ENCODE peak calls at places on chromosomes 12 and 14, in four cellular contexts. One of them, this sample, is unnamed.

GRCh38 chr12:132686831-132687210 is 321 bp downstream of the POLE start:
- DNase-seq in upper lobe of left lung: no peak
- DNase-seq in HCT116: no peak
- DNase-seq in K562: peak
- DNase-seq in this sample: no peak

GRCh38 chr12:127621366-127621765 is 645.6 kb upstream of the TMEM132C start:
- DNase-seq in K562: no peak
- DNase-seq in upper lobe of left lung: no peak
- DNase-seq in HCT116: no peak
- DNase-seq in this sample: no peak

GRCh38 chr14:30551460-30551859 is 7.5 kb upstream of the G2E3 start:
- DNase-seq in HCT116: no peak
- DNase-seq in K562: no peak
- DNase-seq in upper lobe of left lung: no peak
- DNase-seq in this sample: no peak

GRCh38 chr12:78101946-78102635 is 271.4 kb downstream of the NAV3 start:
- DNase-seq in upper lobe of left lung: no peak
- DNase-seq in HCT116: peak
- DNase-seq in K562: no peak
- DNase-seq in this sample: no peak

GRCh38 chr14:104037903-104038302 is 47.6 kb upstream of the ASPG start:
- DNase-seq in upper lobe of left lung: no peak
- DNase-seq in HCT116: no peak
- DNase-seq in K562: no peak
- DNase-seq in this sample: no peak

GRCh38 chr12:14618990-14619389 is 51.3 kb upstream of the PLBD1 start:
- DNase-seq in HCT116: no peak
- DNase-seq in upper lobe of left lung: no peak
- DNase-seq in K562: no peak
- DNase-seq in this sample: no peak

GRCh38 chr14:94904636-94905035 is 134.7 kb upstream of the GSC start:
- DNase-seq in K562: no peak
- DNase-seq in upper lobe of left lung: no peak
- DNase-seq in HCT116: no peak
- DNase-seq in this sample: no peak

GRCh38 chr14:25411933-25412757 is 362.2 kb upstream of the STXBP6 start:
- DNase-seq in K562: no peak
- DNase-seq in HCT116: no peak
- DNase-seq in upper lobe of left lung: no peak
- DNase-seq in this sample: no peak

GRCh38 chr12:16600525-16600924 is 5.4 kb downstream of the LMO3 start:
- DNase-seq in K562: no peak
- DNase-seq in upper lobe of left lung: peak
- DNase-seq in HCT116: no peak
- DNase-seq in this sample: no peak

GRCh38 chr14:67622675-67623074 is 3.0 kb downstream of the ARG2 start:
- DNase-seq in K562: peak
- DNase-seq in upper lobe of left lung: peak
- DNase-seq in HCT116: no peak
- DNase-seq in this sample: no peak

GRCh38 chr12:39412210-39412609 is 30.7 kb downstream of the KIF21A start:
- DNase-seq in HCT116: no peak
- DNase-seq in upper lobe of left lung: no peak
- DNase-seq in K562: no peak
- DNase-seq in this sample: no peak

GRCh38 chr12:108724054-108724889 is 7.0 kb downstream of the CORO1C start:
- DNase-seq in HCT116: no peak
- DNase-seq in upper lobe of left lung: peak
- DNase-seq in K562: peak
- DNase-seq in this sample: no peak

GRCh38 chr12:96766232-96766631 is 140.8 kb upstream of the NEDD1 start:
- DNase-seq in K562: no peak
- DNase-seq in HCT116: no peak
- DNase-seq in upper lobe of left lung: no peak
- DNase-seq in this sample: no peak

GRCh38 chr14:61516957-61517356 is 178.4 kb upstream of the HIF1A start:
- DNase-seq in HCT116: no peak
- DNase-seq in upper lobe of left lung: no peak
- DNase-seq in K562: no peak
- DNase-seq in this sample: no peak

GRCh38 chr12:108338915-108339657 is at the start of gene CMKLR1:
- DNase-seq in K562: peak
- DNase-seq in HCT116: no peak
- DNase-seq in upper lobe of left lung: peak
- DNase-seq in this sample: peak

GRCh38 chr12:43066471-43066870 is 476.9 kb upstream of the PRICKLE1 start:
- DNase-seq in HCT116: no peak
- DNase-seq in K562: no peak
- DNase-seq in upper lobe of left lung: no peak
- DNase-seq in this sample: no peak

GRCh38 chr12:67760586-67761275 is 112.2 kb downstream of the DYRK2 start:
- DNase-seq in K562: no peak
- DNase-seq in HCT116: no peak
- DNase-seq in upper lobe of left lung: no peak
- DNase-seq in this sample: no peak

GRCh38 chr12:2644678-2645405 is 149.9 kb upstream of the FKBP4 start:
- DNase-seq in upper lobe of left lung: no peak
- DNase-seq in HCT116: no peak
- DNase-seq in K562: no peak
- DNase-seq in this sample: no peak

GRCh38 chr12:117679776-117680175 is 289.0 kb downstream of the KSR2 start:
- DNase-seq in HCT116: no peak
- DNase-seq in upper lobe of left lung: no peak
- DNase-seq in K562: no peak
- DNase-seq in this sample: no peak

GRCh38 chr12:75978677-75979076 is 52.9 kb downstream of the PHLDA1 start:
- DNase-seq in upper lobe of left lung: no peak
- DNase-seq in HCT116: no peak
- DNase-seq in K562: no peak
- DNase-seq in this sample: no peak

GRCh38 chr12:7078163-7078562 is 14.1 kb downstream of the C1R start:
- DNase-seq in HCT116: no peak
- DNase-seq in upper lobe of left lung: no peak
- DNase-seq in K562: no peak
- DNase-seq in this sample: no peak

GRCh38 chr14:102870994-102871831 is 51.2 kb upstream of the AMN start:
- DNase-seq in upper lobe of left lung: peak
- DNase-seq in K562: no peak
- DNase-seq in HCT116: no peak
- DNase-seq in this sample: no peak

GRCh38 chr12:39081910-39082309 is 176.5 kb upstream of the CPNE8 start:
- DNase-seq in upper lobe of left lung: no peak
- DNase-seq in HCT116: no peak
- DNase-seq in K562: no peak
- DNase-seq in this sample: no peak

GRCh38 chr12:16611146-16611545 is 5.2 kb upstream of the LMO3 start:
- DNase-seq in K562: no peak
- DNase-seq in upper lobe of left lung: no peak
- DNase-seq in HCT116: no peak
- DNase-seq in this sample: no peak

GRCh38 chr14:94110552-94111181 is at the start of gene IFI27:
- DNase-seq in K562: peak
- DNase-seq in upper lobe of left lung: peak
- DNase-seq in HCT116: no peak
- DNase-seq in this sample: no peak

GRCh38 chr12:93762059-93762719 is 85.0 kb downstream of the CRADD start:
- DNase-seq in upper lobe of left lung: no peak
- DNase-seq in K562: no peak
- DNase-seq in HCT116: no peak
- DNase-seq in this sample: no peak

GRCh38 chr14:49858383-49858782 is 5.8 kb upstream of the NEMF start:
- DNase-seq in HCT116: no peak
- DNase-seq in upper lobe of left lung: no peak
- DNase-seq in K562: peak
- DNase-seq in this sample: no peak

GRCh38 chr14:38882533-38882932 is 220.5 kb downstream of the SEC23A start:
- DNase-seq in HCT116: no peak
- DNase-seq in K562: no peak
- DNase-seq in upper lobe of left lung: no peak
- DNase-seq in this sample: no peak

GRCh38 chr12:26338574-26339572 is 143.5 kb downstream of the SSPN start:
- DNase-seq in K562: no peak
- DNase-seq in upper lobe of left lung: no peak
- DNase-seq in HCT116: peak
- DNase-seq in this sample: no peak

GRCh38 chr12:27009926-27010325 is 4.3 kb downstream of the TM7SF3 start:
- DNase-seq in K562: no peak
- DNase-seq in upper lobe of left lung: no peak
- DNase-seq in HCT116: no peak
- DNase-seq in this sample: no peak

GRCh38 chr12:26833692-26834168 is 736 bp upstream of the ITPR2 start:
- DNase-seq in K562: peak
- DNase-seq in upper lobe of left lung: peak
- DNase-seq in HCT116: no peak
- DNase-seq in this sample: no peak

GRCh38 chr14:23464700-23465099 is 4.8 kb upstream of the NGDN start:
- DNase-seq in HCT116: no peak
- DNase-seq in upper lobe of left lung: no peak
- DNase-seq in K562: no peak
- DNase-seq in this sample: no peak

GRCh38 chr12:56998316-56998715 is 8.0 kb downstream of the ZBTB39 start:
- DNase-seq in K562: no peak
- DNase-seq in HCT116: no peak
- DNase-seq in upper lobe of left lung: no peak
- DNase-seq in this sample: no peak

GRCh38 chr12:44616385-44616784 is 259.7 kb downstream of the NELL2 start:
- DNase-seq in upper lobe of left lung: no peak
- DNase-seq in K562: no peak
- DNase-seq in HCT116: no peak
- DNase-seq in this sample: no peak

GRCh38 chr12:55727643-55728184 is 1.1 kb downstream of the CD63 start:
- DNase-seq in upper lobe of left lung: peak
- DNase-seq in K562: peak
- DNase-seq in HCT116: no peak
- DNase-seq in this sample: peak

GRCh38 chr12:33994857-33995808 is 27.2 kb upstream of the ALG10 start:
- DNase-seq in upper lobe of left lung: no peak
- DNase-seq in HCT116: no peak
- DNase-seq in K562: no peak
- DNase-seq in this sample: no peak

GRCh38 chr14:51310453-51311074 is 70.5 kb downstream of the TMX1 start:
- DNase-seq in HCT116: no peak
- DNase-seq in K562: no peak
- DNase-seq in upper lobe of left lung: no peak
- DNase-seq in this sample: no peak

GRCh38 chr14:101458536-101459391 is 102.5 kb upstream of the DIO3 start:
- DNase-seq in K562: no peak
- DNase-seq in upper lobe of left lung: no peak
- DNase-seq in HCT116: no peak
- DNase-seq in this sample: peak

GRCh38 chr12:81492131-81492720 is 266.9 kb downstream of the PPFIA2 start:
- DNase-seq in upper lobe of left lung: no peak
- DNase-seq in HCT116: no peak
- DNase-seq in K562: no peak
- DNase-seq in this sample: no peak

DNA sequence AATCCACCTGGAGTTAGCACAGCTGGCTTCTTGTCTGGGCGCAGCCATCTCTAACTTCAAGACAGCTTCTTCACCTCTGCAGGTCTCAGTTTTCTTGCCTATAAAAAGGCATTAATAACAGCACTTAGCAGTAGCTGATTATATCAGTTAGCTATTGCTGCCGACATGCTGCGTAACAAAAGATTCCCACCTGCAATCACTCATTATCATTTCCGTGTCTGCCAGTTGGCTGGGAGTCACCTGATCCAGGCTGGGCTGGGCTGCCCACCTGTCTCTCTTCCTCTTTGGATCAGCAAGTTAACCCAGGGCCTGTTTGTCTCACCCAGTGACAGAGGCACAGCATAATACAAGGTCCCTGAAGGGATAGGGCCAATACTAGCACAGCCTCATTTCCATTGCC is 109.7 kb downstream of the SCARB1 start:
- DNase-seq in HCT116: no peak
- DNase-seq in upper lobe of left lung: no peak
- DNase-seq in K562: no peak
- DNase-seq in this sample: no peak
- TF ChIP-seq POLR2A in HCT116: no peak
- TF ChIP-seq POLR2A in upper lobe of left lung: no peak
- TF ChIP-seq POLR2A in K562: no peak
- TF ChIP-seq POLR2A in this sample: no peak

GRCh38 chr12:91887957-91888356 is 257.7 kb downstream of the BTG1 start:
- DNase-seq in upper lobe of left lung: no peak
- DNase-seq in K562: no peak
- DNase-seq in HCT116: no peak
- DNase-seq in this sample: no peak

GRCh38 chr12:91884216-91884615 is 261.4 kb downstream of the BTG1 start:
- DNase-seq in K562: no peak
- DNase-seq in HCT116: no peak
- DNase-seq in upper lobe of left lung: no peak
- DNase-seq in this sample: no peak

GRCh38 chr12:91885851-91886250 is 259.8 kb downstream of the BTG1 start:
- DNase-seq in K562: no peak
- DNase-seq in upper lobe of left lung: no peak
- DNase-seq in HCT116: no peak
- DNase-seq in this sample: no peak

GRCh38 chr12:91882910-91883309 is 262.7 kb downstream of the BTG1 start:
- DNase-seq in upper lobe of left lung: no peak
- DNase-seq in HCT116: no peak
- DNase-seq in K562: no peak
- DNase-seq in this sample: no peak

DNA sequence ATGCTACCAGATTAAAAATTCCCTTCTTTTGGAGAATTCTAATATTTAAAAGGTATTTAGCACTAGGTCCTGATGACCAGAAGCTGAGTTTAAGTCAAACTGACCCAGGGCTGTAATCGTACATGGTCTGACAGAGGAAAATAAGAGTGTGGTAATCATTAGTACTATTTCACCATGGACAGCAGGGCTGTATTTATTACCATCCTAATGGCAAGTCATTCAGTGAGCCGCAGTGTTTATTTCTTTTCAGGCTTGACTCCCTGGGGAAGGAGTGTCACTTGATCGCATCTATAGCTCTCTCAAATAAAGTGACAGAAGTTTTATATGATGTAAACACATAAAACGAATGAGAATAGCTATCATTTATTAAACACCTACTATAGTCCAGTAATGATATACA is 261.8 kb downstream of the BTG1 start:
- DNase-seq in K562: no peak
- DNase-seq in upper lobe of left lung: no peak
- DNase-seq in HCT116: no peak
- DNase-seq in this sample: no peak
- TF ChIP-seq POLR2AphosphoS5 in K562: no peak
- TF ChIP-seq POLR2AphosphoS5 in upper lobe of left lung: no peak
- TF ChIP-seq POLR2AphosphoS5 in HCT116: no peak
- TF ChIP-seq POLR2AphosphoS5 in this sample: no peak

GRCh38 chr12:49565956-49566265 is 2.0 kb downstream of the MCRS1 start:
- DNase-seq in HCT116: no peak
- DNase-seq in K562: no peak
- DNase-seq in upper lobe of left lung: no peak
- DNase-seq in this sample: no peak
- H3K27ac ChIP-seq in HCT116: no peak
- H3K27ac ChIP-seq in K562: no peak
- H3K27ac ChIP-seq in upper lobe of left lung: no peak
- H3K27ac ChIP-seq in this sample: no peak

GRCh38 chr14:21455912-21456667 is at the start of gene CHD8:
- DNase-seq in HCT116: peak
- DNase-seq in K562: peak
- DNase-seq in upper lobe of left lung: peak
- DNase-seq in this sample: peak
- TF ChIP-seq POLR2A in HCT116: peak
- TF ChIP-seq POLR2A in K562: peak
- TF ChIP-seq POLR2A in upper lobe of left lung: no peak
- TF ChIP-seq POLR2A in this sample: peak

This sample was measured in suprapubic skin.